ENCODE peak calls at places on chromosomes 12 and 14, in four cellular contexts. F is ovary, E is tibial nerve, S is esophagus squamous epithelium. U is an unnamed sample.

GRCh38 chr14:104249706-104250105 is 111.3 kb downstream of the KIF26A start:
- DNase-seq in F (peak; percentile 7), E (no peak), S (no peak), U (peak; percentile 40)

GRCh38 chr14:71246539-71246938 is 339.3 kb downstream of the PCNX1 start:
- DNase-seq in F (no peak), E (no peak), S (no peak), U (no peak)

GRCh38 chr12:48031135-48031960 is 27.1 kb upstream of the COL2A1 start:
- DNase-seq in F (no peak), E (no peak), S (no peak), U (no peak)

GRCh38 chr12:54279632-54280400 is at the start of gene CBX5:
- DNase-seq in F (peak; percentile 100), E (peak; percentile 98), S (peak; percentile 85), U (peak; percentile 100)

GRCh38 chr12:106865685-106866084 is 90.0 kb upstream of the TMEM263 start:
- DNase-seq in F (no peak), E (no peak), S (no peak), U (no peak)

GRCh38 chr12:120190985-120191480 is 3.5 kb downstream of the GCN1 start:
- DNase-seq in F (no peak), E (no peak), S (no peak), U (no peak)

GRCh38 chr12:116547955-116548471 is 11.2 kb upstream of the MAP1LC3B2 start:
- DNase-seq in F (no peak), E (no peak), S (no peak), U (no peak)

GRCh38 chr12:2944401-2945047 is 14.7 kb upstream of the TEAD4 start:
- DNase-seq in F (peak; percentile 72), E (no peak), S (no peak), U (no peak)

GRCh38 chr12:96213869-96214268 is 19.7 kb downstream of the ELK3 start:
- DNase-seq in F (no peak), E (no peak), S (no peak), U (no peak)

GRCh38 chr12:96211989-96212388 is 17.8 kb downstream of the ELK3 start:
- DNase-seq in F (no peak), E (no peak), S (no peak), U (no peak)

GRCh38 chr12:96210376-96211055 is 16.3 kb downstream of the ELK3 start:
- DNase-seq in F (no peak), E (no peak), S (no peak), U (no peak)

GRCh38 chr12:96215933-96216273 is 21.7 kb downstream of the ELK3 start:
- DNase-seq in F (no peak), E (no peak), S (no peak), U (no peak)

DNA sequence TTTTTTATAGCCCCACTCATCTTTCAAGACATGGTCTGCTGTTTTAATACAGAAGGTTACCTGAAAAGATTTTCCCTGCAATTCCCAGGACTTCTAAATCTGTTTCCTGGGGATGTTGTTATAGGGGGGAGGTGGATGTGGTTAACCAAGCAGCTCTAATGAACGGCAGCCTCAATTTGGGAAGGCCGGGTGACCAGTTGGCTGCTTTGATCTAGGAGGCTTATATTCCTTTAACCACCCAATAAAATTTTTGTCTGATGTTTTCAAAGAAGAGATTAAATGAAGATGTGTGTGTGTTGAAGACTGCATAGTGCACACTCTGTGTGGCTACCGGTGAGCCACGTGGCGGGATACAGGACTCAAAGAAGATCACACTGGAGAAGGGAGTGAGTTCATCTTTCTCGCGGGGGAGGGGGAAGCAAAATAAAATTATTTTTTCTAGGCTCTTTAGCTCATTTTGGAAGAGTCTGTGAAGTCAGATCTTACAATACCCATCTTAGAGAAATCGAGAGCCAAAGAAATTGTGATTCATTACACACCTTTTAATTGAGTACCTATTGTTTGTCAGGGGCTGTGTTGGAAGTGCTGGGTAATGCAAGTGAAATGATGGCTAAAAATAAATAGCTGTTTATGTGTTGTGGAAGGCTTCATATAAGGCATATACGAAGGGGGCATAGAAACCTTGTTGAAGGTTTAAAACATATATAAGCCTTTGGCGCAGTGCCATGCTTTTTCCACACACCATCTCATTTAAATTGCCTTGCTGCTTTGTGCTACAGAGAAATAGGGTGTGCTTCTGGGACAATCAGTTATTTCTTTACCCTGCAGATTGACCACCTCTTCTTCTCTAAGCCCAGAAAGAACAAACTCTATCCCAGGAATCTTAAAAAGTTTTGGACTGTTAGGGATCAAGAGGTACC is 18.5 kb downstream of the ELK3 start:
- DNase-seq in F (no peak), E (no peak), S (no peak), U (no peak)
- H3K27ac ChIP-seq in F (no peak overlapping the region), E (peak overlapping the region; percentile 50), S (peak overlapping the region; percentile 30), U (no peak overlapping the region)

GRCh38 chr12:78864483-78865296 is at the start of gene SYT1:
- DNase-seq in F (peak; percentile 76), E (peak; percentile 36), S (no peak), U (no peak)

GRCh38 chr12:78870539-78870938 is 6.0 kb downstream of the SYT1 start:
- DNase-seq in F (no peak), E (no peak), S (no peak), U (no peak)

GRCh38 chr12:78866518-78866917 is 1.9 kb downstream of the SYT1 start:
- DNase-seq in F (no peak), E (no peak), S (no peak), U (no peak)

GRCh38 chr12:78863482-78864427 is 819 bp upstream of the SYT1 start:
- DNase-seq in F (peak; percentile 64), E (peak; percentile 14), S (no peak), U (peak; percentile 61)

DNA sequence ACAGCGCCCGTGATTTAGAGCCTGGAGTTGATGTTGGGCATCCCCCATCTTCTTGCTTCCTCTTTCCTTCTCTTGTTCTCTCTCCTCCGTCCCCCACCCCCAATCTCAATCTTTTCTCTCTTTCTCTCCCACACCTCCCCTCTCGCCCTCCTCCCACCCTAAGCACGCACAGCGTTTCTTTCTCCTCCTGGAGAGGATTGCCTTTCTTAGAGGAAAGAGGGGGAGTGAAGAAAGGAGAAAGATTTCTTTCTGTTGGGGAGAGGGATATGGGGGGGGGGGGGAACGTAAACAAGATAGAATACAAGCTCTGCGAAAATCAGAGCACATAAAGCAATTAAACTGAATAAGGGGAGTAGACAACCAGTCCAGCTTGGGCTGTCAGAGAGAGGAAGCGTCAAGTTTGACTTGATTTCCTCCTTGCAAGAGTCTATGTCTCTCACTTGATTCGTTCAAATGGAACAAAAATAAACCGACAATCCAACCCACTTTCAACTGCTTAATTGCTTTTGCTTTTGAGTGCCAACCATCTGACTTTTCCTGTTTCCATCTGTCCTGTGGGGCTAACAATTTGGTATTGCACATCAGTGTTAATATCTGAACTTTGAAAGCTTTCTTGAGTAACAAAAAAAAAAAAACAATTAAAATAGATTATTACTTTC is 852 bp downstream of the SYT1 start:
- DNase-seq in F (no peak), E (no peak), S (no peak), U (no peak)
- H3K4me3 ChIP-seq in F (peak overlapping the region; percentile 60), E (peak overlapping the region; percentile 39), S (no peak overlapping the region), U (peak overlapping the region; percentile 48)

GRCh38 chr14:74955229-74955999 is at the start of gene PGF:
- DNase-seq in F (peak; percentile 65), E (peak; percentile 54), S (no peak), U (no peak)
- TF ChIP-seq POLR2A in F (no peak), E (peak; percentile 72), S (no peak), U (no peak)

DNA sequence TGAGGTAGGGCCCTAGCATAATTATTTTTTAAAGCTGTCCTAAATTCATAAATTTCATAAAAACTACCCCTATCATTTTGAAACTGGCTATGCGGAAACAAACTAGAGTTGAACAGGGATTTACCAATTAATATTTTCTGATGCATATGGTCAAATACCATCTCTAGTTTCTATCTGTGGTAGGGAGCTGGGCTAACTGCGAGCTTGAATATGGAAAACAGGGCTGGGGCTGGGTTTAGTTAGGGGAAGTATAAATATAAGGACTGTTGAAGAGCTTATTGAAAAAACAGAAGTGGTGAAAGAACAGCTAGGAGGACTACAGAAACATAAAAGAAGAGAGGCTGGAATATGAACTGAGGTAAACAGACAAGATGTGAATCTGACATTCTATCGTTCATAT is 91.8 kb downstream of the SLC38A1 start:
- DNase-seq in F (no peak), E (no peak), S (no peak), U (no peak)
- H3K27ac ChIP-seq in F (no peak overlapping the region), E (no peak overlapping the region), S (no peak overlapping the region), U (no peak overlapping the region)

DNA sequence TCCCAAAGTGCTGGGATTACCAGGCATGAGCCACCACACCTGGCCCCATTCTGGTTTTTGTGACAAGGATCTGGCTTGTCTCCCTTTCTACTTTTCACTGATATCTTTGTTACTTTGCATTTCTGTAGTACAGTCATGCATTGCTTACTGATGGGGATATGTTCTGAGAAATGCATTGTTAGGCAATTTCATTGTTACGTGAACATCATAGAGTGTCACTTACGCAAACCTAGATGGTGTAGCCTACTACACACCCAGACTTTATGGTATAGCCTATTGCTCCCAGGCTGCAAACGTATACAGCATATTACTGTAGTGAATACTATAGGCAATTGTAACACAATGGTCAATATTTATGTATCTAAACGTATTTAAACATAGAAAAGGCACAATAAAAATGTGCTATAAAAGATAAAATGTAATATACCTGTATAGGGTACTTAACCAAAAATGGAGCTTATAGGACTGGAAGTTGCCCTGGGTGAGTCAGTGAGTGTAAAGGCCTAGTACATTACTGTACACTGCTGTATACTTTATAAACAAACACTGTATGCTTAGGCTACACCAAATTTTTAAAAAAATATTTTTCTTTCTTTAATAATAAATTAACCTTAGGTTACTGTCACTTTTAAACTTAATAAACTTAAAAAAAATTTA is 16.0 kb downstream of the MRPL42 start:
- DNase-seq in F (no peak), E (no peak), S (no peak), U (no peak)
- H3K4me3 ChIP-seq in F (no peak overlapping the region), E (no peak overlapping the region), S (no peak overlapping the region), U (no peak overlapping the region)

DNA sequence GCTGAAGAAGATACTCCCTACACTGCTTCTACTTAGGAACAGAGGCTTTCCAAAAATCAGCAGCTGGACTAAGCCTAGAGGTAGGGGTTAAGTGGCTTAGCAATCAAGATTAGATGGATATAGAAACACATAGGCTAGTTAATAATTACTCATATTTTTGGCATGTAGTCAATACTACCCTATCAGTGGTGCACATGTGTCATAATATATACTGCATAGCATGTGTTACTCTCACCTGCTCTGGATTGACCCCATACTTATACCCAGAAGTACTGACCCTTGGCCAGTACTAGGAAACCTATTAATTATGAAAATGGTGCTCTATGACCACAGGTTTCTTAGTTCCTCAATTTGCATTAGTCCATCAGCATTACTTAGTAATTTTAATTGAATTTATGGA is 528.4 kb upstream of the LMO3 start:
- DNase-seq in F (no peak), E (no peak), S (no peak), U (no peak)
- TF ChIP-seq POLR2A in F (no peak), E (no peak), S (no peak), U (no peak)

U was measured in suprapubic skin.